ENCODE peak calls at places on chromosomes 12 and 14, in six cellular contexts. H is ovary, O is ureter, S is RWPE2, N is GM18507, B is NCI-H2107. I is an unnamed sample.

GRCh38 chr14:104640681-104641080 is 36.1 kb upstream of the TMEM179 start:
- DNase-seq in H (no peak), O (no peak), S (no peak), N (no peak), B (no peak), I (no peak)

GRCh38 chr12:14982562-14982961 is 9.7 kb downstream of the PDE6H start:
- DNase-seq in H (no peak), O (no peak), S (no peak), N (no peak), B (no peak), I (no peak)

GRCh38 chr12:39372929-39373328 is 70.0 kb downstream of the KIF21A start:
- DNase-seq in H (no peak), O (no peak), S (no peak), N (no peak), B (no peak), I (no peak)

GRCh38 chr12:54925319-54925718 is 59.2 kb downstream of the TESPA1 start:
- DNase-seq in H (no peak), O (no peak), S (no peak), N (no peak), B (no peak), I (no peak)

GRCh38 chr14:74973003-74973614 is 17.7 kb upstream of the PGF start:
- DNase-seq in H (no peak), O (peak), S (peak), N (no peak), B (peak), I (no peak)

GRCh38 chr12:128727999-128728398 is 95.8 kb downstream of the SLC15A4 start:
- DNase-seq in H (no peak), O (no peak), S (no peak), N (no peak), B (no peak), I (no peak)

GRCh38 chr12:102957339-102958050 is at the start of gene ASCL1:
- DNase-seq in H (no peak), O (no peak), S (no peak), N (no peak), B (peak), I (no peak)

GRCh38 chr12:41189395-41190251 is 1.5 kb downstream of the PDZRN4 start:
- DNase-seq in H (no peak), O (no peak), S (no peak), N (no peak), B (no peak), I (peak)

GRCh38 chr12:115213538-115213961 is 529.6 kb upstream of the TBX3 start:
- DNase-seq in H (no peak), O (no peak), S (no peak), N (no peak), B (no peak), I (peak)

GRCh38 chr14:65035049-65035448 is 48.4 kb downstream of the FNTB start:
- DNase-seq in H (peak), O (peak), S (no peak), N (no peak), B (no peak), I (peak)

GRCh38 chr12:59069481-59069880 is 149.2 kb upstream of the LRIG3 start:
- DNase-seq in H (no peak), O (no peak), S (no peak), N (no peak), B (no peak), I (no peak)

GRCh38 chr12:5964913-5965900 is 20.1 kb upstream of the ANO2 start:
- DNase-seq in H (no peak), O (no peak), S (no peak), N (no peak), B (no peak), I (no peak)

GRCh38 chr12:100716658-100716948 is 78.0 kb upstream of the ANO4 start:
- DNase-seq in H (no peak), O (no peak), S (no peak), N (no peak), B (no peak), I (no peak)

GRCh38 chr12:20361416-20361815 is 6.9 kb upstream of the PDE3A start:
- DNase-seq in H (no peak), O (no peak), S (no peak), N (no peak), B (no peak), I (no peak)

GRCh38 chr14:55122441-55122986 is 6.5 kb upstream of the LGALS3 start:
- DNase-seq in H (peak), O (peak), S (no peak), N (no peak), B (no peak), I (no peak)

GRCh38 chr12:989751-990278 is 1.2 kb upstream of the ERC1 start:
- DNase-seq in H (no peak), O (no peak), S (no peak), N (no peak), B (no peak), I (no peak)

GRCh38 chr14:71574976-71575375 is 357.3 kb upstream of the RGS6 start:
- DNase-seq in H (no peak), O (no peak), S (no peak), N (no peak), B (no peak), I (no peak)

GRCh38 chr14:70416322-70416716 is 571 bp downstream of the SYNJ2BP start:
- DNase-seq in H (no peak), O (no peak), S (no peak), N (no peak), B (no peak), I (no peak)

GRCh38 chr14:51539571-51540037 is 112.1 kb upstream of the FRMD6 start:
- DNase-seq in H (no peak), O (no peak), S (peak), N (no peak), B (no peak), I (no peak)

GRCh38 chr14:31945701-31946100 is 131.4 kb upstream of the ARHGAP5 start:
- DNase-seq in H (no peak), O (no peak), S (no peak), N (no peak), B (no peak), I (no peak)

GRCh38 chr12:94671917-94672316 is 21.6 kb upstream of the TMCC3 start:
- DNase-seq in H (no peak), O (no peak), S (no peak), N (no peak), B (no peak), I (no peak)

GRCh38 chr14:21614245-21614644 is 20.5 kb downstream of the OR10G2 start:
- DNase-seq in H (no peak), O (no peak), S (no peak), N (no peak), B (no peak), I (no peak)

GRCh38 chr14:36944307-36945010 is 227.9 kb downstream of the SLC25A21 start:
- DNase-seq in H (no peak), O (no peak), S (no peak), N (no peak), B (no peak), I (no peak)

GRCh38 chr14:103629503-103630121 is 601 bp downstream of the KLC1 start:
- DNase-seq in H (peak), O (peak), S (no peak), N (peak), B (no peak), I (peak)

I was measured in neural crest cell.